ENCODE peak calls at places on chromosomes 1 and 21, in seven cellular contexts. R, N, C, K, D, B and J are unnamed samples.
A peak's percentile ranks its signal among the peaks of the same experiment; 100 is the strongest.

GRCh38 chr1:228060458-228061190 is 21.9 kb upstream of the ARF1 start:
- DNase-seq in R (peak; percentile 45), N (no peak), C (peak; percentile 37), K (peak; percentile 81), D (peak; percentile 47), B (no peak), J (no peak)

GRCh38 chr1:202076050-202076511 is 46.6 kb upstream of the GPR37L1 start:
- DNase-seq in R (no peak), N (no peak), C (no peak), K (no peak), D (peak; percentile 74), B (no peak), J (no peak)

GRCh38 chr1:245263701-245264100 is 108.9 kb downstream of the KIF26B start:
- DNase-seq in R (no peak), N (no peak), C (no peak), K (no peak), D (no peak), B (no peak), J (no peak)

GRCh38 chr21:37636152-37636860 is 269.7 kb downstream of the DYRK1A start:
- DNase-seq in R (no peak), N (peak; percentile 38), C (no peak), K (no peak), D (no peak), B (no peak), J (no peak)

GRCh38 chr1:48889615-48890014 is 112.9 kb upstream of the BEND5 start:
- DNase-seq in R (no peak), N (no peak), C (no peak), K (no peak), D (no peak), B (no peak), J (no peak)

GRCh38 chr21:33228455-33228854 is 1.3 kb upstream of the IFNAR2 start:
- DNase-seq in R (no peak), N (no peak), C (no peak), K (no peak), D (no peak), B (no peak), J (no peak)

GRCh38 chr1:160544647-160545046 is 21.6 kb upstream of the SLAMF6 start:
- DNase-seq in R (no peak), N (no peak), C (no peak), K (no peak), D (no peak), B (no peak), J (no peak)

GRCh38 chr21:43923391-43923790 is 58.4 kb downstream of the AGPAT3 start:
- DNase-seq in R (peak; percentile 53), N (peak; percentile 19), C (no peak), K (no peak), D (no peak), B (no peak), J (no peak)

GRCh38 chr1:23101891-23102688 is 66.6 kb downstream of the LUZP1 start:
- DNase-seq in R (no peak), N (peak; percentile 56), C (no peak), K (no peak), D (no peak), B (no peak), J (no peak)

GRCh38 chr1:6634278-6635052 is 9.8 kb downstream of the THAP3 start:
- DNase-seq in R (peak; percentile 89), N (peak; percentile 42), C (peak; percentile 76), K (peak; percentile 82), D (peak; percentile 80), B (peak; percentile 20), J (peak; percentile 59)

GRCh38 chr1:36137226-36137625 is 12.1 kb downstream of the TRAPPC3 start:
- DNase-seq in R (no peak), N (no peak), C (no peak), K (no peak), D (no peak), B (no peak), J (no peak)

GRCh38 chr1:32232558-32233304 is 10.5 kb downstream of the EIF3I start:
- DNase-seq in R (no peak), N (no peak), C (no peak), K (no peak), D (no peak), B (no peak), J (no peak)

GRCh38 chr1:177274687-177275211 is 104.0 kb downstream of the BRINP2 start:
- DNase-seq in R (peak; percentile 59), N (peak; percentile 94), C (peak; percentile 54), K (peak; percentile 52), D (peak; percentile 47), B (no peak), J (peak; percentile 33)

GRCh38 chr1:66368261-66368660 is 165.7 kb upstream of the SGIP1 start:
- DNase-seq in R (no peak), N (no peak), C (no peak), K (no peak), D (no peak), B (no peak), J (no peak)

GRCh38 chr1:241640149-241640866 is at the start of the genes CHML and OPN3:
- DNase-seq in R (peak; percentile 96), N (peak; percentile 88), C (peak; percentile 96), K (peak; percentile 98), D (peak; percentile 96), B (peak; percentile 88), J (peak; percentile 94)

GRCh38 chr1:74571875-74572274 is 59.5 kb upstream of the LRRC53 start:
- DNase-seq in R (no peak), N (no peak), C (no peak), K (no peak), D (no peak), B (no peak), J (no peak)

GRCh38 chr21:38664821-38665220 is 140.9 kb upstream of the ETS2 start:
- DNase-seq in R (no peak), N (peak; percentile 42), C (no peak), K (no peak), D (no peak), B (no peak), J (no peak)

GRCh38 chr1:36086529-36087232 is 2.0 kb upstream of the ADPRS start:
- DNase-seq in R (no peak), N (no peak), C (no peak), K (peak; percentile 54), D (peak; percentile 13), B (no peak), J (no peak)

GRCh38 chr21:35563885-35564451 is 496.4 kb downstream of the SETD4 start:
- DNase-seq in R (peak; percentile 76), N (peak; percentile 98), C (peak; percentile 74), K (no peak), D (no peak), B (no peak), J (no peak)

GRCh38 chr21:32412162-32412997 is at the start of gene EVA1C:
- DNase-seq in R (peak; percentile 84), N (peak; percentile 63), C (peak; percentile 84), K (peak; percentile 89), D (peak; percentile 83), B (peak; percentile 69), J (peak; percentile 64)

GRCh38 chr1:171655215-171656116 is 3.0 kb upstream of the MYOC start:
- DNase-seq in R (peak; percentile 90), N (peak; percentile 66), C (peak; percentile 91), K (no peak), D (peak; percentile 45), B (peak; percentile 39), J (no peak)

GRCh38 chr1:230744382-230744781 is 2.8 kb upstream of the CAPN9 start:
- DNase-seq in R (no peak), N (peak; percentile 9), C (no peak), K (no peak), D (no peak), B (no peak), J (no peak)

GRCh38 chr1:227322376-227322775 is 4.1 kb upstream of the CDC42BPA start:
- DNase-seq in R (no peak), N (no peak), C (no peak), K (no peak), D (no peak), B (no peak), J (no peak)

GRCh38 chr21:37914211-37914900 is 1.9 kb downstream of the KCNJ6 start:
- DNase-seq in R (no peak), N (peak; percentile 17), C (no peak), K (peak; percentile 73), D (no peak), B (no peak), J (no peak)

GRCh38 chr21:44929799-44930542 is 9.3 kb upstream of the ITGB2 start:
- DNase-seq in R (peak; percentile 39), N (no peak), C (no peak), K (peak; percentile 51), D (no peak), B (no peak), J (no peak)

GRCh38 chr1:3473381-3473844 is 18.9 kb downstream of the ARHGEF16 start:
- DNase-seq in R (peak; percentile 28), N (peak; percentile 88), C (no peak), K (no peak), D (no peak), B (no peak), J (peak; percentile 74)

GRCh38 chr1:208159542-208160258 is 84.5 kb downstream of the PLXNA2 start:
- DNase-seq in R (peak; percentile 91), N (peak; percentile 73), C (no peak), K (no peak), D (peak; percentile 53), B (no peak), J (no peak)

GRCh38 chr1:176164014-176164678 is 42.9 kb downstream of the COP1 start:
- DNase-seq in R (no peak), N (no peak), C (no peak), K (no peak), D (no peak), B (no peak), J (no peak)

GRCh38 chr1:165902565-165902964 is 75.2 kb downstream of the UCK2 start:
- DNase-seq in R (no peak), N (no peak), C (no peak), K (no peak), D (no peak), B (no peak), J (no peak)

GRCh38 chr1:87368907-87369306 is 40.2 kb downstream of the LMO4 start:
- DNase-seq in R (no peak), N (no peak), C (no peak), K (no peak), D (no peak), B (no peak), J (no peak)

GRCh38 chr1:30189818-30190480 is 533.4 kb downstream of the MATN1 start:
- DNase-seq in R (no peak), N (no peak), C (no peak), K (no peak), D (no peak), B (no peak), J (no peak)